ENCODE peak calls at places on chromosomes 5 and 9, in four cellular contexts. C is psoas muscle, O is MM.1S, A is body of pancreas. T is an unnamed sample.

GRCh38 chr9:136575626-136576268 is 29.9 kb upstream of the NOTCH1 start:
- DNase-seq in C (peak; percentile 33), O (no peak), A (no peak), T (no peak)

GRCh38 chr5:2278825-2279224 is 396.1 kb upstream of the IRX4 start:
- DNase-seq in C (no peak), O (no peak), A (no peak), T (no peak)

GRCh38 chr5:52896524-52897237 is 92.5 kb upstream of the ITGA2 start:
- DNase-seq in C (no peak), O (no peak), A (no peak), T (no peak)

GRCh38 chr5:174500636-174501035 is 223.7 kb upstream of the MSX2 start:
- DNase-seq in C (no peak), O (no peak), A (no peak), T (no peak)

GRCh38 chr5:89087551-89088318 is 204.8 kb upstream of the MEF2C start:
- DNase-seq in C (no peak), O (no peak), A (no peak), T (peak; percentile 66)

GRCh38 chr5:180866985-180867384 is 5.9 kb upstream of the ZFP62 start:
- DNase-seq in C (no peak), O (no peak), A (no peak), T (no peak)

GRCh38 chr5:180153991-180154390 is 55.0 kb downstream of the RASGEF1C start:
- DNase-seq in C (no peak), O (no peak), A (no peak), T (no peak)

GRCh38 chr9:136725612-136726011 is 13.2 kb downstream of the DIPK1B start:
- DNase-seq in C (no peak), O (no peak), A (no peak), T (no peak)

GRCh38 chr9:92764381-92764987 is at the start of gene BICD2:
- DNase-seq in C (no peak), O (no peak), A (no peak), T (no peak)
- H3K27me3 ChIP-seq in C (no peaks in the 10 kb centered on the region), O (no peaks in the 10 kb centered on the region), A (no peaks in the 10 kb centered on the region), T (no peaks in the 10 kb centered on the region)

DNA sequence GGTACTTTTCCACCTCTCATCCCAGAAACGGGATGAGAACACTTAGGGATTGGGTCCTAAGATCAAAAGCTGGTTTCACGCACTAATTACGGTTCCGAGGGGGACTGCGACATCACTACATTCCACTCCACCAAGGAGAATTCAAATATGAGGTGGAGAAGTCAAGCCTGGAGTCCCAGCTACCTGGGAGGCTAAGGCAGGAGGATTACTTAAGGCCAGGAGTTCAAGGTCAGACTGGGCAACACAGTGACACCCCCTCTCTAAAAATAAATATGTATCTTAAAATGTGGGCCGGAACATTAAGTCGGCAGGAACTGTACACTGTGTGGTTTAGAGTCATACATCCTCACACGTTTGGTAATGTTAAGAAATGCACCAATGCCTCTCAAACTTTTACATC is 1.6 kb downstream of the GOLGA2 start:
- DNase-seq in C (no peak), O (no peak), A (no peak), T (no peak)
- H3K4me3 ChIP-seq in C (peak overlapping the region; percentile 97), O (no peak overlapping the region), A (no peak overlapping the region), T (peak overlapping the region; percentile 68)

DNA sequence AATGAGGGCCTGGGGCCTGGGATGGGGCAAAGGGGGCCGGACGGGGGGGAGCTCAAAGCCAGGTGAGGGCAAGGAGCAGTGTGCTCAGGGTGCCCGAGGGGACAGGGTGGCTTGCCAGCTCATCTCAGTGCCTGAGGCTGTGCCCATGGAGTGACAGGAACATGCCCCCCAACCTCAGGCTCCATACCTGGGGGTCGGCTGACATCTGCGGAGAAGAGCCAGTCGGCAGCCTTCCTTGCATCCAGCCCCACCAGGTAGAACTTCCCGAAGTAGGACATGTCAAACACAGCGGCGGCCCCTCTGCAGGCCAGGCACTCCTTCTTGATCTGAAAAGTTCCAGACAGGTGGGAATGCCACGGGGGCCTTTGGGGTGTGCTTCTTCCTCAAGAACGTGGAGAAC is 42.1 kb downstream of the SARDH start:
- DNase-seq in C (peak; percentile 36), O (no peak), A (no peak), T (no peak)
- H3K27me3 ChIP-seq in C (no peaks in the 10 kb centered on the region), O (peaks cover 91% of the 10 kb centered on the region), A (no peaks in the 10 kb centered on the region), T (peaks cover 39% of the 10 kb centered on the region)

DNA sequence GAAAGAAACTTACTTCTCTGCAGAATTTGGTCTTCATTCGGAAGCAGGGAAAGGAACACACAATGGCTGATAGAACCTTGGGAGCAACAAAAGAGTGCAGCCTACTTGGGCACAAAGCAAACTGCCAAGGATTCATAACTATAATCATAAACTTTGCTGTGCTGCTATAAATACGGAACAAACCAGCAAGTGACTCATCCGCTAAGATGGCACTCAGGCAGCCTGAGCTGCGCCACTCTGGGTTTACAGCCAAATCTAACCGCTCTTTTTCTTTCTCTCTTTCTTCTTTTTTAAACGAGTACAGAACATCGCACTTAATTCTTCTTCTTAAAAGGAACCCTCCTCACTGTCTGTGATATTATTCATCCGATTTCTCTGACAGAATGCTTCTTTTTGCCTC is 81.1 kb downstream of the PTPN3 start:
- DNase-seq in C (no peak), O (no peak), A (no peak), T (no peak)
- H3K4me3 ChIP-seq in C (peak overlapping the region; percentile 65), O (no peak overlapping the region), A (no peak overlapping the region), T (no peak overlapping the region)

DNA sequence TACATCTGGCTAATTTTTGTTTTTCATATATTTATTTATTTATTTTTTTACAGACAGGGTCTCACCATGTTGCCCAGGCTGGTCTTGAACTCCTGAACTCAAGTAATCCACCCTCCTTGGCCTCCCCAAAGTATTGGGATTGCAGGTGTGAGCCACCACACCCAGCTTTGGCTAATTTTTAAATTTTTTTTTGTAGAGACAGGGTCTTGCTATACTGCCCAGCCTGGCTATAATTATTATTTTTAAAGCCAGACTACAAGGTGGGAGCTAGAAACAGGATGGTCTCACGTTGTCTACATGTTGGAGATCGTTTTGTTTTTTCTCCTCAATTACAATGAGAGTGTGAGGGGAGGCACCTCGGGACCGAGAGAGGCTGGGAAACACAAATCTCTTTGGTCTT is 23.8 kb downstream of the ASS1 start:
- DNase-seq in C (no peak), O (no peak), A (no peak), T (no peak)
- H3K27me3 ChIP-seq in C (no peaks in the 10 kb centered on the region), O (peaks cover 84% of the 10 kb centered on the region), A (no peaks in the 10 kb centered on the region), T (no peaks in the 10 kb centered on the region)

GRCh38 chr5:172839669-172840068 is 5.6 kb downstream of the ERGIC1 start:
- DNase-seq in C (no peak), O (no peak), A (peak; percentile 66), T (no peak)

GRCh38 chr5:172838151-172838875 is 4.3 kb downstream of the ERGIC1 start:
- DNase-seq in C (no peak), O (no peak), A (no peak), T (no peak)

GRCh38 chr5:172840778-172841154 is 6.7 kb downstream of the ERGIC1 start:
- DNase-seq in C (no peak), O (no peak), A (no peak), T (no peak)

GRCh38 chr5:172841258-172841657 is 7.2 kb downstream of the ERGIC1 start:
- DNase-seq in C (no peak), O (no peak), A (no peak), T (no peak)

DNA sequence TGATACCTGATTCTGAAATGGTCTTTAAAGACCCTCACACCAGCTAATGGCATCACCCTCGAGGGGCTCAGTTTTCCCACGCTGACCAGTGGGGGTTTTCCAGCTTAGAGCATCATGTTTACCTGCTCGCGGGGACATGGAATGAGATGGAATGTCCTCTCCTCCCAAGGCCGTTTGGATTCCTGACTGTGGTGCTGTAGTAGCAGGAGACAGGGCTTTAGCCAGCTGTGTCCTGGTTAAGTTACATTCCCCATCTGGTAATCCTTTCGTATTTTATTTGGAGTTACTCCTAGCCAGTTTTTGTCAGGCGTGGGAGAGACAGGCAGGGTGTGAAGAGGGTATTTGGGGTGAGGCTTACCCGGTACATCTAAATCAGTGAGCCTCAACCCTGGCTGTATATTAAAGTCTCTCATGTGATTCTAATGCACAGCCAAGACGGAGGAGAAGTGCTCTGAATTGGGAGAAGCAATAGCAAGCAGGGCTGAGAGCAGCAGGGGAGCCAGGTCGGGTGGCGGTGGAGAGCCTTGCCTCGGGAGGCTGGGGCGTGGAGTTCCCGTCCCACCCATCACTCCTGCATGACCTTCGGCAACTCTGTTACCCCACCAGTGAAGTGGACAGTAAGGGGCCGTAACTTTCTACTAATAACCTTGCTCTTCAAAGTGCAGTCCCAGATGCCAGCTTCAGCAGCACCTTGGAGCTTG is 6.2 kb downstream of the ERGIC1 start:
- DNase-seq in C (no peak), O (no peak), A (peak; percentile 49), T (no peak)
- H3K4me3 ChIP-seq in C (no peak overlapping the region), O (no peak overlapping the region), A (no peak overlapping the region), T (no peak overlapping the region)

DNA sequence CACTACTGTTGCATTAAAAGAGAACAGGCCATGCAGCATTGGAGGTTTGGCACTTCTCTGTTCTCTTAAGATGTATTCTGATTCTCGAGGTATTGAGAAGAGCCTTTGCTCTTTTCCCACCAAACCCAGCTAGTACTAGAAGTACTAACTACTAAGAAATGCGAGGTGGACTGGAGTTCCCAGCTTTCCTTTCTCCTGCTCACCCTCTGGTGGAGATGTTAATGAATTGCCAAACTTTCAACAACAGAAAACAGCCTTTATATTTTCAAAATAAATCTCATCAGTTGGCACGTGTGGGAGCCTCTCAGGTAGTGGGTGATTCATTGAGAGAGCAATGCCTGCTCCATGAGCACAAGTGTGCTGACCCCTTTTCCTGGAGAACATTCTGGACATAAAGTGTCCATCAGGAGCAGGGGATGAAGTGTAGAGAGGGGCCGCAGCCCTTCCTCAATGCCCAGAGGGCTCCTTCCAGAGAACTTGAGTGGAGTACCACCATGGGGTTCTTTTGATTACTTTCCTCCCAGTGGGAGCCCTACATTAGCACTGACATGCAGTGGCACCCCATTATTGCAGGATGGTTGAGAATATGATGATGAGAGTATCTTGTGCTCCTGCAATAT is 45.7 kb downstream of the TMEM174 start:
- DNase-seq in C (no peak), O (no peak), A (no peak), T (no peak)
- H3K27me3 ChIP-seq in C (no peaks in the 10 kb centered on the region), O (peaks cover 7% of the 10 kb centered on the region), A (no peaks in the 10 kb centered on the region), T (peaks cover 53% of the 10 kb centered on the region)

GRCh38 chr9:118809160-118809625 is 560.0 kb downstream of the BRINP1 start:
- DNase-seq in C (no peak), O (no peak), A (no peak), T (no peak)
- H3K4me3 ChIP-seq in C (no peak overlapping the region), O (no peak overlapping the region), A (no peak overlapping the region), T (no peak overlapping the region)